ENCODE peak calls at places on chromosome 7, in six cellular contexts. U, G, F, N, H and O are unnamed samples.

GRCh38 chr7:118627467-118627866 is 403.0 kb downstream of the ANKRD7 start:
- DNase-seq in U (no peak), G (no peak), F (no peak), N (no peak), H (no peak), O (no peak)

GRCh38 chr7:41275255-41275654 is 427.6 kb downstream of the INHBA start:
- DNase-seq in U (no peak), G (no peak), F (no peak), N (no peak), H (no peak), O (no peak)

GRCh38 chr7:114026486-114027089 is 107.8 kb upstream of the PPP1R3A start:
- DNase-seq in U (peak; percentile 72), G (no peak), F (no peak), N (no peak), H (no peak), O (no peak)

GRCh38 chr7:2204446-2204845 is 28.3 kb downstream of the MAD1L1 start:
- DNase-seq in U (no peak), G (no peak), F (no peak), N (peak; percentile 42), H (no peak), O (no peak)

GRCh38 chr7:158238616-158239289 is 348.9 kb downstream of the PTPRN2 start:
- DNase-seq in U (no peak), G (no peak), F (no peak), N (no peak), H (no peak), O (no peak)

GRCh38 chr7:7554021-7554432 is 12.7 kb upstream of the MIOS start:
- DNase-seq in U (no peak), G (no peak), F (no peak), N (no peak), H (no peak), O (peak; percentile 30)

GRCh38 chr7:151885202-151885580 is 8.3 kb upstream of the PRKAG2 start:
- DNase-seq in U (no peak), G (no peak), F (no peak), N (no peak), H (no peak), O (no peak)

GRCh38 chr7:45598697-45599520 is 24.7 kb downstream of the ADCY1 start:
- DNase-seq in U (no peak), G (no peak), F (no peak), N (peak; percentile 47), H (no peak), O (no peak)

GRCh38 chr7:129066290-129067131 is 11.6 kb upstream of the TNPO3 start:
- DNase-seq in U (no peak), G (no peak), F (no peak), N (no peak), H (no peak), O (peak; percentile 54)

GRCh38 chr7:82235710-82236109 is 207.9 kb downstream of the CACNA2D1 start:
- DNase-seq in U (no peak), G (no peak), F (no peak), N (no peak), H (no peak), O (no peak)

GRCh38 chr7:50164552-50165220 is 71.6 kb upstream of the ZPBP start:
- DNase-seq in U (no peak), G (no peak), F (no peak), N (no peak), H (no peak), O (no peak)

GRCh38 chr7:138565451-138566114 is 105.5 kb downstream of the TRIM24 start:
- DNase-seq in U (peak; percentile 2), G (no peak), F (no peak), N (no peak), H (no peak), O (no peak)

GRCh38 chr7:17485905-17486304 is 187.5 kb downstream of the AHR start:
- DNase-seq in U (no peak), G (no peak), F (no peak), N (no peak), H (no peak), O (no peak)

GRCh38 chr7:9600974-9601373 is 1167.6 kb downstream of the NXPH1 start:
- DNase-seq in U (no peak), G (no peak), F (no peak), N (no peak), H (no peak), O (no peak)

GRCh38 chr7:28626629-28627262 is 214.4 kb downstream of the CREB5 start:
- DNase-seq in U (peak; percentile 71), G (no peak), F (peak; percentile 4), N (peak; percentile 56), H (no peak), O (no peak)

GRCh38 chr7:155995183-155995612 is 182.9 kb upstream of the SHH start:
- DNase-seq in U (no peak), G (no peak), F (no peak), N (no peak), H (no peak), O (no peak)

GRCh38 chr7:131285558-131285957 is 42.1 kb upstream of the MKLN1 start:
- DNase-seq in U (no peak), G (no peak), F (no peak), N (no peak), H (no peak), O (no peak)

GRCh38 chr7:13742126-13742525 is 247.3 kb downstream of the ETV1 start:
- DNase-seq in U (no peak), G (no peak), F (no peak), N (no peak), H (no peak), O (peak; percentile 27)

GRCh38 chr7:107048783-107049418 is 4.4 kb downstream of the PRKAR2B start:
- DNase-seq in U (no peak), G (no peak), F (no peak), N (no peak), H (no peak), O (no peak)